ENCODE peak calls at places on chromosomes 6 and 20, in six cellular contexts. K is A549, D is GM12878, T is endothelial cell of umbilical vein, J is K562, W is HepG2. A is an unnamed sample.

GRCh38 chr6:20028143-20028542 is 184.1 kb downstream of the MBOAT1 start:
- DNase-seq in T (no peak), K (no peak), J (no peak), W (no peak), D (no peak), A (no peak)

GRCh38 chr20:32685541-32686529 is 12.1 kb upstream of the C20orf203 start:
- DNase-seq in T (no peak), W (peak; percentile 100), J (peak; percentile 25), K (no peak), D (no peak), A (peak; percentile 98)

GRCh38 chr6:113184736-113185135 is 672.4 kb upstream of the MARCKS start:
- DNase-seq in D (no peak), T (no peak), J (no peak), K (no peak), W (no peak), A (no peak)

GRCh38 chr6:157984686-157985225 is 3.1 kb downstream of the SYNJ2 start:
- DNase-seq in W (no peak), D (no peak), K (no peak), T (no peak), J (peak; percentile 10), A (peak; percentile 89)

GRCh38 chr6:11732036-11732545 is 46.5 kb downstream of the ADTRP start:
- DNase-seq in W (no peak), T (no peak), D (peak; percentile 99), J (no peak), K (no peak), A (peak; percentile 100)

GRCh38 chr6:139515511-139515910 is 141.1 kb upstream of the CITED2 start:
- DNase-seq in K (no peak), W (peak; percentile 31), T (no peak), D (no peak), J (no peak), A (no peak)

GRCh38 chr6:22102671-22103070 is 194.2 kb downstream of the PRL start:
- DNase-seq in D (peak; percentile 68), K (no peak), T (no peak), J (no peak), W (no peak), A (no peak)

GRCh38 chr6:42378536-42378935 is 73.2 kb downstream of the TRERF1 start:
- DNase-seq in W (no peak), J (no peak), T (no peak), D (no peak), K (no peak), A (peak; percentile 79)

GRCh38 chr6:137313928-137314855 is 95.0 kb upstream of the IFNGR1 start:
- DNase-seq in K (peak; percentile 25), D (peak; percentile 43), J (peak; percentile 77), W (peak; percentile 71), T (peak; percentile 62), A (peak; percentile 87)

GRCh38 chr20:49549806-49550551 is 18.0 kb downstream of the PTGIS start:
- DNase-seq in W (no peak), D (no peak), T (no peak), J (no peak), K (no peak), A (no peak)

GRCh38 chr6:144939926-144940325 is 654.8 kb downstream of the UTRN start:
- DNase-seq in D (no peak), K (no peak), J (no peak), T (no peak), W (no peak), A (no peak)

GRCh38 chr6:125155344-125155743 is 1.8 kb downstream of the TPD52L1 start:
- DNase-seq in J (no peak), K (no peak), D (no peak), W (no peak), T (no peak), A (no peak)

GRCh38 chr6:148146717-148147116 is 195.9 kb upstream of the SASH1 start:
- DNase-seq in D (no peak), W (no peak), J (no peak), T (peak; percentile 95), K (no peak), A (no peak)

GRCh38 chr6:146191166-146191565 is 162.3 kb downstream of the GRM1 start:
- DNase-seq in J (no peak), K (no peak), D (no peak), W (no peak), T (no peak), A (no peak)

GRCh38 chr20:5039255-5039657 is 37.9 kb upstream of the SLC23A2 start:
- DNase-seq in T (no peak), K (no peak), W (no peak), J (no peak), D (peak; percentile 12), A (peak; percentile 28)

GRCh38 chr6:34530753-34531365 is 25.3 kb downstream of the SPDEF start:
- DNase-seq in T (no peak), D (no peak), J (no peak), W (no peak), K (no peak), A (no peak)

GRCh38 chr6:26743157-26743821 is 83.7 kb upstream of the ZNF322 start:
- DNase-seq in D (no peak), K (peak; percentile 57), T (peak; percentile 13), J (peak; percentile 64), W (no peak), A (peak; percentile 0)

GRCh38 chr6:139852484-139853140 is 478.2 kb upstream of the CITED2 start:
- DNase-seq in W (no peak), J (no peak), D (no peak), T (no peak), K (no peak), A (no peak)

GRCh38 chr6:37239950-37240713 is 17.4 kb upstream of the TBC1D22B start:
- DNase-seq in J (peak; percentile 75), T (peak; percentile 99), W (peak; percentile 85), K (no peak), D (peak; percentile 69), A (peak; percentile 91)

GRCh38 chr20:3203315-3204123 is 963 bp downstream of the DDRGK1 start:
- DNase-seq in D (no peak), T (peak; percentile 24), K (no peak), W (peak; percentile 50), J (peak; percentile 51), A (peak; percentile 45)

GRCh38 chr20:52031206-52031573 is 160.4 kb downstream of the ZFP64 start:
- DNase-seq in K (no peak), T (no peak), D (no peak), W (no peak), J (no peak), A (no peak)

GRCh38 chr20:2116170-2116940 is 14.7 kb downstream of the STK35 start:
- DNase-seq in W (no peak), D (no peak), K (no peak), T (no peak), J (no peak), A (no peak)

GRCh38 chr20:1210501-1210900 is 7.2 kb downstream of the C20orf202 start:
- DNase-seq in W (no peak), T (no peak), J (no peak), K (no peak), D (no peak), A (no peak)

DNA sequence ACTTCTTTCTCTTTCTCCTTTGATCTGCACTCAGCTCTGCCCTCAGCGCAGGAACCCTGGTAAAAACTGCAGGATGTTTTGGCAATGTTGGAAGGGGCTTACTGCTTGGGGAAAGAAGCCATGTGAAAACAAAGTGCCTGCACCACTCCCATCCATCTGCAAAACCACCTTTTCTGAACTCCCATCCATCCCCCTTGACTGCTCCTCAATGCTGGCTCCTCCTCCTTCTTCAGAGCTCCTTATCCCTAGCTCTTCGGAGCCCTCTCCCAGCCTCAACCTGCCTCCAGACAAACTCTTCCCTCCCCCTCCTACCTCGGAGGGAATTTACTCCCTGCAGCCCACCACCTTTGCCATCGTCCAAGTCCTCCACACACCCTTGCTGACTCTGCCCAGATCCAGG is 4.2 kb upstream of the ZBTB12 start:
- DNase-seq in W (no peak), K (no peak), J (no peak), T (no peak), D (no peak), A (no peak)
- TF ChIP-seq MAX in W (no peak), K (no peak), J (no peak), T (no peak), D (no peak), A (no peak)

GRCh38 chr20:53608071-53608455 is 14.4 kb upstream of the ZNF217 start:
- DNase-seq in W (no peak), T (no peak), J (no peak), K (no peak), D (no peak), A (no peak)

GRCh38 chr20:53613748-53614147 is 20.1 kb upstream of the ZNF217 start:
- DNase-seq in T (no peak), J (no peak), W (no peak), K (no peak), D (no peak), A (no peak)

GRCh38 chr20:53609501-53610445 is 16.1 kb upstream of the ZNF217 start:
- DNase-seq in D (no peak), K (peak; percentile 57), T (peak; percentile 55), W (no peak), J (peak; percentile 53), A (peak; percentile 92)

GRCh38 chr20:53608456-53609413 is 15.1 kb upstream of the ZNF217 start:
- DNase-seq in J (peak; percentile 83), K (no peak), W (no peak), D (no peak), T (no peak), A (peak; percentile 36)

GRCh38 chr20:53611449-53611894 is 17.8 kb upstream of the ZNF217 start:
- DNase-seq in T (peak; percentile 63), K (peak; percentile 65), D (peak; percentile 82), J (no peak), W (no peak), A (peak; percentile 70)
- TF ChIP-seq MYC in T (no peak), K (no peak), D (no peak), J (no peak), W (no peak), A (peak; percentile 21)

DNA sequence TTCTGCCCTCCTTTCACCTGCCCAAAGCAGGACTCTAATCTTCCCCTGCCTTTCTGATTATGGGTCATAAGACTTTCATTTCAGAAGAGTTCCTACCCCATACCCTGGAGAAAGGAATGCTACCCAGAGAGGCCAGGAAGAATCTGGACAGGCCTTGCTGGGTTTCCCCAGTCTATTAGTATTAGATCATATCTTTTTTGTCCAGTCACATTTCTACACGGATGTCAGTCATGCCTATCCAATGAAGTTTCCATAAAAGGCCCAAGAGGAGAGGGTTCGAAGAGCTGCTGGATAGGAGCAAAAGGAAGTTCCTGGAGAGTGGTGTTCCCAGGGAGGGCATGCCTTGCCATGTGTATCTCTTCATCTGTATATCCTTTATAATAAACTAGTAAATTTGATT is 3.2 kb downstream of the POLH start:
- DNase-seq in D (no peak), T (peak; percentile 16), K (no peak), J (no peak), W (peak; percentile 16), A (no peak)
- H3K4me3 ChIP-seq in D (peak overlapping the region; percentile 89), T (no peak overlapping the region), K (no peak overlapping the region), J (no peak overlapping the region), W (peak overlapping the region; percentile 18), A (no peak overlapping the region)

DNA sequence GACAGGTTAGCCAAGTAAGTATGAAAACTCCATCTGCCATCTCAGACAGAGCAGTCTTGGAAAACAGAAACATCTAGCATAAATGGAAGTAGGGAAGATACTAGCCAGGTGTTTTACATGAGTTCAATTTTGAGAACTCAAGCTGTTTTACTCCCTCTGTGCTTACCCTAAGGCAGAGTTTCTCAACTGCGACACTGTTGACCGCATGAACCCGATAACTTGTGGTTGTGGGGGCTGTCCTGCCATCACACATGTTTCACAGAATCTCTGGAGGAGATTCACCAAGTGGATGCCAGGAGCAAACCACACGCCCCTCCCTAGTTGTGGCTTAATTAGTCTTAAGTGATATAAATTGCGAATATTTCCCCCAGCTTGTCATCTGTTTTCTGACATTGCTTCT is 2.3 kb upstream of the SERPINB6 start:
- DNase-seq in W (no peak), K (no peak), D (no peak), J (peak; percentile 45), T (no peak), A (peak; percentile 91)
- TF ChIP-seq MAX in W (no peak), K (no peak), D (no peak), J (peak; percentile 26), T (no peak), A (peak; percentile 64)

A was measured in NB4.